ENCODE peak calls at places on chromosome 14, in four cellular contexts. V, K, R and W are unnamed samples.

GRCh38 chr14:92917041-92917940 is 5.7 kb upstream of the CHGA start:
- DNase-seq in V (no peak), R (no peak), K (no peak), W (no peak)

GRCh38 chr14:74583689-74584434 is 28.2 kb downstream of the LTBP2 start:
- DNase-seq in V (no peak), K (peak; percentile 93), R (no peak), W (peak; percentile 85)

GRCh38 chr14:88613552-88614010 is 50.7 kb downstream of the ZC3H14 start:
- DNase-seq in K (peak; percentile 90), R (no peak), V (no peak), W (peak; percentile 50)

GRCh38 chr14:60485600-60486251 is at the start of gene C14orf39:
- DNase-seq in K (peak; percentile 51), V (no peak), R (peak; percentile 82), W (peak; percentile 33)

GRCh38 chr14:54538055-54538454 is 28.3 kb downstream of the CGRRF1 start:
- DNase-seq in K (no peak), R (no peak), V (no peak), W (no peak)

GRCh38 chr14:79514700-79515099 is 696.6 kb downstream of the DIO2 start:
- DNase-seq in R (no peak), K (peak; percentile 92), V (no peak), W (peak; percentile 92)

GRCh38 chr14:71163842-71164500 is 256.7 kb downstream of the PCNX1 start:
- DNase-seq in K (no peak), V (no peak), R (no peak), W (no peak)

GRCh38 chr14:53151523-53151866 is 1.6 kb downstream of the DDHD1 start:
- DNase-seq in V (no peak), R (no peak), K (no peak), W (no peak)

GRCh38 chr14:42804146-42804545 is 1197.5 kb downstream of the LRFN5 start:
- DNase-seq in V (no peak), K (no peak), R (no peak), W (no peak)

GRCh38 chr14:73746540-73747385 is 32.6 kb upstream of the PNMA1 start:
- DNase-seq in K (no peak), V (peak; percentile 18), R (no peak), W (no peak)

GRCh38 chr14:65387628-65388027 is 24.9 kb upstream of the FUT8 start:
- DNase-seq in V (no peak), K (no peak), R (no peak), W (no peak)

GRCh38 chr14:95776798-95777615 is 63.1 kb upstream of the TCL1A start:
- DNase-seq in V (no peak), K (no peak), R (no peak), W (no peak)

GRCh38 chr14:103259801-103260628 is 74.0 kb upstream of the EIF5 start:
- DNase-seq in V (no peak), K (peak; percentile 2), R (no peak), W (no peak)
- H3K4me3 ChIP-seq in V (no peak overlapping the region), K (peak overlapping the region; percentile 72), R (peak overlapping the region; percentile 39), W (peak overlapping the region; percentile 62)

DNA sequence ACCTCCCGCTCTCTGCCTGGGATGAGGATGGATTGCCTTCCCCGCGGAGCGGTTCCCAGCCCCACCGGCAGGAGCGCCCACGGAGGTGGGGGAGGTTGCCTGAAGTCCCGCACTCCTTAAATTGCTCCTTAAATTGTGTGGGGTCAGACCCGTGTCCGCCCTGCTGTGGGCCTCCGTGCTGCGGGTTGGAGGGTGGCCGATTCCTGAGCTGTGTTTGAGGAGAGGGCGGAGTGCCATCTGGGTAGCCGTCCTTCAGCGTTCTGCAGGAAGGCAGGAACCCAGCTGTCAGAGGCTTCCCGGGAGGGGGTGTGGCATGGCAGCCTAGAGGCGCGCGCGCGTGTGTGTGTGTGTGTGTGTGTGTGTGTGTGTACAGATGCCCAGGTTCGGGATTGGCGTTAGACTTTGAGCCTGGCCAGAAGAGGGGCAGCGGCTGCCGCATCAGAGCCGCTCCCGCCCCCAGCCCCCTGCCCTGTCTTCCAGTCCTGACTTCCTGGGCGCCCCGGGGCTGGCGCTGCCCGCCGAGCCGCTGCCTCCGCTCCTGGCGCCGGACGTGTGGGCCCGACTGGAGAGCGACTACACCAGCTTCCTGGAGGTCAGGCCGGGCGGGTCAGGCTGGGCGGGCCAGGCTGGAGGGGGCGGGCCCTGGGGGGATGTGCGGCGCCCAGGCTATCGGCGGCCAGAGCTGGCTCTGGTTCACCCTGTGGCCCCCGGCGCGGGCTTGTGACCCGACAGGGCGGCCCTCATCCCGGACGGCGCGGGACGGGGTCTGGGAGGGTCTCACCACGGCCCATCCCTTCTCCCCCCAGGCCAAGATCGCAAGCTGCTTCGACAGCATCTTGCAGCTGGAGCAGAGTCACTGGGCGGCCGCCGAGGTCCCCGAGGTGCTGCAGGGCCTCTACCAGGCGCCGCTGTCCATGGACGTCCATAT is 9.2 kb downstream of the EXOC3L4 start:
- DNase-seq in V (no peak), K (peak; percentile 34), R (no peak), W (peak; percentile 42)
- TF ChIP-seq CTCF in V (no peak), K (peak; percentile 30), R (no peak), W (peak; percentile 25)

GRCh38 chr14:24679248-24680085 is 45.5 kb upstream of the GZMB start:
- DNase-seq in K (no peak), V (no peak), R (no peak), W (no peak)

GRCh38 chr14:24677956-24678355 is 44.0 kb upstream of the GZMB start:
- DNase-seq in V (no peak), R (no peak), K (no peak), W (no peak)

GRCh38 chr14:24681056-24681455 is 47.1 kb upstream of the GZMB start:
- DNase-seq in V (no peak), R (no peak), K (no peak), W (no peak)

GRCh38 chr14:24680516-24680915 is 46.5 kb upstream of the GZMB start:
- DNase-seq in R (no peak), K (no peak), V (no peak), W (no peak)

GRCh38 chr14:24678801-24679247 is 44.8 kb upstream of the GZMB start:
- DNase-seq in K (peak; percentile 74), V (peak; percentile 90), R (peak; percentile 71), W (peak; percentile 93)
- H3K4me3 ChIP-seq in K (peak overlapping the region; percentile 30), V (peak overlapping the region; percentile 31), R (peak overlapping the region; percentile 29), W (peak overlapping the region; percentile 29)

GRCh38 chr14:69259531-69260245 is at the start of gene GALNT16:
- DNase-seq in R (peak; percentile 42), K (peak; percentile 42), V (no peak), W (peak; percentile 19)
- TF ChIP-seq CTCF in R (no peak), K (peak; percentile 29), V (no peak), W (no peak)

DNA sequence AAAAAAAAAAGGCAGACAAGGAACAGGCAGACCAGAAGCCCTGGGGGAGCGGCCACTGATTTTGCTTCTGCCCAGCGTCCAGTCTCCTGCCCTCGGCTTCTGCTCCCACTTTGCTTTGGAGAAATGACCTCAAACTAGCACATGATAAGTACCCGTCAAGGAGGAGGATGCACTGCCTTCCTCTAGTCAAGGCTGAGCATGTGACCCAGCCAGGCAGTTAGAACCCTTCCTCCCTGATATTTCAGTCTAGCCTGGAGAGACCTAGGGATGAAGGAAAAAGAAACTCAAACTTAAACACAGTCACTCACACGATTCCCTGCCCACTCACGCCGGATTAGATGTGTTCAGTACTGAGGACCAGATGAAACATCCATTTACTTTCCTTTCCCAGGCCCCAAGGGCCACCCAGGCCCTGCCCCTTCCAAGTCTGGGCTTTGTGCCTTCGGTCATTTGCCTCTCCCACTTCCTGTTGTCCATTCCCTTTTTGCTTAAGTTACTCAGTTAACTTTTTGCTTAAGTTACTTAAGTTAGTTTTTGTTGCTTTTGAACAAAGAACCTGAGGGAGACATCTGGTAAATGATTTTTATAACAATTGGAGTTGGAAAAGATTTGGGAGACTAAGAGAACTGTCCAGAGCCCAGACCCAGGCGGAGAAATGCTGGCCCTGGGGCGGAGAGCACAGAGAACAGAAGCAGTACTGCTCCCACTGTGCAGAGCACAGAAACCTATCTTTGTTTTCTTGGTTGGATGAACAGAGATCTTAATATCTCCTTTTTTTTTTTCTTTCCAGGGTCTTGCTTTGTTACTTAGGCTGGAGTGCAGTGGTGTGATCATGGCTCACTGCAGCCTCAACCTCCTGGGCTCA is 23.0 kb upstream of the TTC7B start:
- DNase-seq in V (no peak), R (no peak), K (peak; percentile 33), W (peak; percentile 42)
- H3K4me3 ChIP-seq in V (no peak overlapping the region), R (no peak overlapping the region), K (no peak overlapping the region), W (no peak overlapping the region)

GRCh38 chr14:104871656-104872468 is 6.8 kb downstream of the CEP170B start:
- DNase-seq in V (no peak), R (no peak), K (no peak), W (no peak)

GRCh38 chr14:104871145-104871655 is 6.1 kb downstream of the CEP170B start:
- DNase-seq in V (no peak), K (no peak), R (no peak), W (no peak)

GRCh38 chr14:104869669-104870367 is 4.8 kb downstream of the CEP170B start:
- DNase-seq in V (no peak), K (peak; percentile 12), R (no peak), W (peak; percentile 30)

GRCh38 chr14:104868811-104869572 is 3.9 kb downstream of the CEP170B start:
- DNase-seq in R (no peak), V (no peak), K (no peak), W (no peak)

GRCh38 chr14:104870368-104871144 is 5.5 kb downstream of the CEP170B start:
- DNase-seq in V (peak; percentile 27), K (no peak), R (no peak), W (no peak)
- TF ChIP-seq CTCF in V (peak; percentile 66), K (no peak), R (peak; percentile 38), W (peak; percentile 50)